ENCODE peak calls at places on chromosomes 6 and 20, in six cellular contexts. U is neural crest cell; E is stimulated activated CD4-positive, alpha-beta T cell treated with anti-CD3 and anti-CD28 coated beads, Interleukin-2, amount 100 ng/mL, for 48 hours; T is astrocyte of the cerebellum; I is BJ; H is A172. S is an unnamed sample.

GRCh38 chr6:7974932-7975763 is 64.6 kb upstream of the TXNDC5 start:
- DNase-seq in T (peak), H (peak), U (no peak), E (no peak), I (peak), S (peak)

GRCh38 chr6:75349262-75349984 is 64.8 kb upstream of the TMEM30A start:
- DNase-seq in E (no peak), I (no peak), T (peak), H (peak), U (peak), S (no peak)

GRCh38 chr6:47743744-47744143 is 38.1 kb upstream of the OPN5 start:
- DNase-seq in E (no peak), U (no peak), T (peak), I (no peak), H (no peak), S (no peak)

GRCh38 chr20:431012-431904 is 23.2 kb downstream of the RBCK1 start:
- DNase-seq in E (no peak), H (peak), I (no peak), U (peak), T (peak), S (peak)

GRCh38 chr6:123333000-123333756 is 303.6 kb downstream of the TRDN start:
- DNase-seq in H (no peak), E (no peak), T (peak), U (no peak), I (no peak), S (no peak)

GRCh38 chr20:21099653-21100589 is 6.2 kb downstream of the LINC00237 start:
- DNase-seq in T (no peak), I (no peak), U (peak), H (no peak), E (no peak), S (no peak)

GRCh38 chr6:46191961-46192360 is 21.2 kb upstream of the ENPP5 start:
- DNase-seq in H (no peak), E (no peak), U (no peak), T (peak), I (peak), S (no peak)

GRCh38 chr6:8904754-8905153 is 469.4 kb upstream of the SLC35B3 start:
- DNase-seq in E (no peak), U (no peak), T (no peak), H (no peak), I (no peak), S (no peak)

GRCh38 chr20:17525650-17526049 is 5.5 kb downstream of the BFSP1 start:
- DNase-seq in U (no peak), H (peak), E (no peak), T (no peak), I (no peak), S (no peak)

GRCh38 chr6:2862712-2863174 is 21.1 kb upstream of the SERPINB1 start:
- DNase-seq in U (no peak), T (no peak), I (no peak), H (no peak), E (no peak), S (no peak)

GRCh38 chr20:56875052-56875663 is 246.1 kb downstream of the TFAP2C start:
- DNase-seq in U (no peak), I (peak), E (no peak), H (peak), T (peak), S (peak)

GRCh38 chr6:154592199-154592860 is 81.8 kb upstream of the CNKSR3 start:
- DNase-seq in H (no peak), E (no peak), I (no peak), T (no peak), U (no peak), S (no peak)

GRCh38 chr6:124148225-124148624 is 344.6 kb downstream of the NKAIN2 start:
- DNase-seq in I (no peak), H (no peak), T (no peak), U (no peak), E (no peak), S (no peak)

GRCh38 chr6:164013480-164014208 is 599.1 kb downstream of the QKI start:
- DNase-seq in T (no peak), H (no peak), I (no peak), U (no peak), E (no peak), S (no peak)

GRCh38 chr20:64070244-64070993 is 7.4 kb downstream of the TCEA2 start:
- DNase-seq in I (no peak), H (no peak), U (no peak), E (no peak), T (no peak), S (no peak)

GRCh38 chr20:23161244-23161875 is 75.2 kb upstream of the CD93 start:
- DNase-seq in E (no peak), T (no peak), H (no peak), I (no peak), U (no peak), S (no peak)

GRCh38 chr6:30884521-30885480 is 482 bp downstream of the DDR1 start:
- DNase-seq in H (peak), E (no peak), U (peak), I (no peak), T (no peak), S (no peak)

GRCh38 chr6:41278699-41279405 is 7.6 kb downstream of the TREM1 start:
- DNase-seq in H (peak), E (peak), U (peak), T (peak), I (no peak), S (peak)

GRCh38 chr6:30213999-30214982 is 1.1 kb upstream of the TRIM26 start:
- DNase-seq in E (peak), T (no peak), H (peak), I (no peak), U (peak), S (peak)

GRCh38 chr6:111592726-111593515 is 12.8 kb downstream of the TRAF3IP2 start:
- DNase-seq in U (no peak), E (no peak), T (no peak), H (no peak), I (no peak), S (no peak)

GRCh38 chr20:32064667-32065066 is 12.6 kb downstream of the HCK start:
- DNase-seq in T (no peak), U (no peak), H (no peak), I (no peak), E (no peak), S (no peak)

GRCh38 chr6:37612475-37612874 is 85.2 kb downstream of the MDGA1 start:
- DNase-seq in T (no peak), E (no peak), U (no peak), H (peak), I (no peak), S (no peak)

GRCh38 chr20:54138427-54138826 is 35.4 kb downstream of the CYP24A1 start:
- DNase-seq in E (no peak), T (no peak), I (no peak), U (no peak), H (no peak), S (no peak)

GRCh38 chr20:58693226-58694006 is 816 bp downstream of the NPEPL1 start:
- DNase-seq in E (peak), I (no peak), H (no peak), T (no peak), U (no peak), S (no peak)

GRCh38 chr6:162343196-162343901 is 384.2 kb downstream of the PRKN start:
- DNase-seq in E (no peak), U (no peak), H (no peak), I (no peak), T (no peak), S (no peak)

GRCh38 chr6:143591441-143591840 is 79.9 kb upstream of the FUCA2 start:
- DNase-seq in H (no peak), E (no peak), T (no peak), I (no peak), U (no peak), S (no peak)

GRCh38 chr20:53679597-53680309 is 86.1 kb upstream of the ZNF217 start:
- DNase-seq in U (peak), T (no peak), I (no peak), E (no peak), H (no peak), S (no peak)

GRCh38 chr6:123518441-123519190 is 118.1 kb downstream of the TRDN start:
- DNase-seq in H (no peak), T (no peak), I (no peak), U (no peak), E (no peak), S (no peak)

GRCh38 chr6:137745321-137745720 is 121.7 kb upstream of the TNFAIP3 start:
- DNase-seq in I (no peak), E (no peak), H (no peak), T (no peak), U (no peak), S (no peak)

GRCh38 chr6:148758492-148758891 is 11.7 kb downstream of the UST start:
- DNase-seq in U (no peak), I (no peak), T (no peak), H (no peak), E (peak), S (no peak)

GRCh38 chr6:40160826-40161225 is 226.6 kb upstream of the MOCS1 start:
- DNase-seq in U (no peak), I (no peak), T (no peak), H (no peak), E (no peak), S (no peak)

GRCh38 chr6:118319890-118320289 is 228.2 kb upstream of the PLN start:
- DNase-seq in H (no peak), I (no peak), T (no peak), E (no peak), U (no peak), S (no peak)

GRCh38 chr20:9103955-9104354 is 35.1 kb downstream of the PLCB4 start:
- DNase-seq in I (no peak), T (no peak), H (peak), E (no peak), U (no peak), S (no peak)

S was measured in NCI-H460.